ENCODE peak calls at places on chromosomes 11 and 22, in five cellular contexts. One of them, this sample, is unnamed.

GRCh38 chr11:5593146-5593545 is 3.3 kb upstream of the TRIM6 start:
- DNase-seq in activated naive CD4-positive, alpha-beta T cell treated with anti-CD3 and anti-CD28 coated beads, Interleukin-2, amount 10 ng/mL, durations not matched to agents 7 days and 5 days: no peak
- DNase-seq in heart right ventricle: no peak
- DNase-seq in activated T-helper 1 cell treated with anti-CD3 and anti-CD28 coated beads, Interleukin-2, amount 50 U/mL, for 16 hours: no peak
- DNase-seq in T-helper 1 cell: no peak
- DNase-seq in this sample: no peak

GRCh38 chr11:132024587-132025295 is 654.3 kb downstream of the NTM start:
- DNase-seq in activated naive CD4-positive, alpha-beta T cell treated with anti-CD3 and anti-CD28 coated beads, Interleukin-2, amount 10 ng/mL, durations not matched to agents 7 days and 5 days: no peak
- DNase-seq in heart right ventricle: no peak
- DNase-seq in activated T-helper 1 cell treated with anti-CD3 and anti-CD28 coated beads, Interleukin-2, amount 50 U/mL, for 16 hours: no peak
- DNase-seq in T-helper 1 cell: no peak
- DNase-seq in this sample: no peak

GRCh38 chr22:41815716-41816115 is 15.2 kb downstream of the CCDC134 start:
- DNase-seq in activated naive CD4-positive, alpha-beta T cell treated with anti-CD3 and anti-CD28 coated beads, Interleukin-2, amount 10 ng/mL, durations not matched to agents 7 days and 5 days: no peak
- DNase-seq in heart right ventricle: no peak
- DNase-seq in activated T-helper 1 cell treated with anti-CD3 and anti-CD28 coated beads, Interleukin-2, amount 50 U/mL, for 16 hours: no peak
- DNase-seq in T-helper 1 cell: no peak
- DNase-seq in this sample: no peak

GRCh38 chr11:7281083-7281482 is 29.4 kb downstream of the SYT9 start:
- DNase-seq in activated naive CD4-positive, alpha-beta T cell treated with anti-CD3 and anti-CD28 coated beads, Interleukin-2, amount 10 ng/mL, durations not matched to agents 7 days and 5 days: no peak
- DNase-seq in heart right ventricle: no peak
- DNase-seq in activated T-helper 1 cell treated with anti-CD3 and anti-CD28 coated beads, Interleukin-2, amount 50 U/mL, for 16 hours: no peak
- DNase-seq in T-helper 1 cell: no peak
- DNase-seq in this sample: no peak

GRCh38 chr22:27603823-27604190 is 197.7 kb downstream of the MN1 start:
- DNase-seq in activated naive CD4-positive, alpha-beta T cell treated with anti-CD3 and anti-CD28 coated beads, Interleukin-2, amount 10 ng/mL, durations not matched to agents 7 days and 5 days: no peak
- DNase-seq in heart right ventricle: no peak
- DNase-seq in activated T-helper 1 cell treated with anti-CD3 and anti-CD28 coated beads, Interleukin-2, amount 50 U/mL, for 16 hours: no peak
- DNase-seq in T-helper 1 cell: no peak
- DNase-seq in this sample: no peak

GRCh38 chr11:72758690-72759389 is 6.6 kb upstream of the ARAP1 start:
- DNase-seq in activated naive CD4-positive, alpha-beta T cell treated with anti-CD3 and anti-CD28 coated beads, Interleukin-2, amount 10 ng/mL, durations not matched to agents 7 days and 5 days: no peak
- DNase-seq in heart right ventricle: peak
- DNase-seq in activated T-helper 1 cell treated with anti-CD3 and anti-CD28 coated beads, Interleukin-2, amount 50 U/mL, for 16 hours: no peak
- DNase-seq in T-helper 1 cell: no peak
- DNase-seq in this sample: peak

GRCh38 chr11:107116358-107116757 is 98.1 kb upstream of the GUCY1A2 start:
- DNase-seq in activated naive CD4-positive, alpha-beta T cell treated with anti-CD3 and anti-CD28 coated beads, Interleukin-2, amount 10 ng/mL, durations not matched to agents 7 days and 5 days: no peak
- DNase-seq in heart right ventricle: no peak
- DNase-seq in activated T-helper 1 cell treated with anti-CD3 and anti-CD28 coated beads, Interleukin-2, amount 50 U/mL, for 16 hours: no peak
- DNase-seq in T-helper 1 cell: no peak
- DNase-seq in this sample: no peak

GRCh38 chr22:21937041-21937820 is 15.4 kb downstream of the PPM1F start:
- DNase-seq in activated naive CD4-positive, alpha-beta T cell treated with anti-CD3 and anti-CD28 coated beads, Interleukin-2, amount 10 ng/mL, durations not matched to agents 7 days and 5 days: no peak
- DNase-seq in heart right ventricle: no peak
- DNase-seq in activated T-helper 1 cell treated with anti-CD3 and anti-CD28 coated beads, Interleukin-2, amount 50 U/mL, for 16 hours: no peak
- DNase-seq in T-helper 1 cell: no peak
- DNase-seq in this sample: peak

GRCh38 chr22:32331236-32331917 is 26.3 kb upstream of the RFPL3 start:
- DNase-seq in activated naive CD4-positive, alpha-beta T cell treated with anti-CD3 and anti-CD28 coated beads, Interleukin-2, amount 10 ng/mL, durations not matched to agents 7 days and 5 days: no peak
- DNase-seq in heart right ventricle: no peak
- DNase-seq in activated T-helper 1 cell treated with anti-CD3 and anti-CD28 coated beads, Interleukin-2, amount 50 U/mL, for 16 hours: no peak
- DNase-seq in T-helper 1 cell: no peak
- DNase-seq in this sample: no peak

GRCh38 chr22:27748355-27749168 is 53.0 kb downstream of the MN1 start:
- DNase-seq in activated naive CD4-positive, alpha-beta T cell treated with anti-CD3 and anti-CD28 coated beads, Interleukin-2, amount 10 ng/mL, durations not matched to agents 7 days and 5 days: no peak
- DNase-seq in heart right ventricle: no peak
- DNase-seq in activated T-helper 1 cell treated with anti-CD3 and anti-CD28 coated beads, Interleukin-2, amount 50 U/mL, for 16 hours: no peak
- DNase-seq in T-helper 1 cell: no peak
- DNase-seq in this sample: no peak

GRCh38 chr11:47408598-47409439 is 429 bp downstream of the SLC39A13 start:
- DNase-seq in activated naive CD4-positive, alpha-beta T cell treated with anti-CD3 and anti-CD28 coated beads, Interleukin-2, amount 10 ng/mL, durations not matched to agents 7 days and 5 days: no peak
- DNase-seq in heart right ventricle: peak
- DNase-seq in activated T-helper 1 cell treated with anti-CD3 and anti-CD28 coated beads, Interleukin-2, amount 50 U/mL, for 16 hours: no peak
- DNase-seq in T-helper 1 cell: no peak
- DNase-seq in this sample: peak

GRCh38 chr11:105046898-105047579 is 1.9 kb upstream of the CARD16 start:
- DNase-seq in activated naive CD4-positive, alpha-beta T cell treated with anti-CD3 and anti-CD28 coated beads, Interleukin-2, amount 10 ng/mL, durations not matched to agents 7 days and 5 days: no peak
- DNase-seq in heart right ventricle: no peak
- DNase-seq in activated T-helper 1 cell treated with anti-CD3 and anti-CD28 coated beads, Interleukin-2, amount 50 U/mL, for 16 hours: no peak
- DNase-seq in T-helper 1 cell: no peak
- DNase-seq in this sample: no peak

GRCh38 chr11:69442807-69443137 is 38.7 kb upstream of the LINC01488 start:
- DNase-seq in activated naive CD4-positive, alpha-beta T cell treated with anti-CD3 and anti-CD28 coated beads, Interleukin-2, amount 10 ng/mL, durations not matched to agents 7 days and 5 days: no peak
- DNase-seq in heart right ventricle: peak
- DNase-seq in activated T-helper 1 cell treated with anti-CD3 and anti-CD28 coated beads, Interleukin-2, amount 50 U/mL, for 16 hours: no peak
- DNase-seq in T-helper 1 cell: no peak
- DNase-seq in this sample: no peak

GRCh38 chr11:70467196-70468085 is 69.1 kb downstream of the CTTN start:
- DNase-seq in activated naive CD4-positive, alpha-beta T cell treated with anti-CD3 and anti-CD28 coated beads, Interleukin-2, amount 10 ng/mL, durations not matched to agents 7 days and 5 days: peak
- DNase-seq in heart right ventricle: peak
- DNase-seq in activated T-helper 1 cell treated with anti-CD3 and anti-CD28 coated beads, Interleukin-2, amount 50 U/mL, for 16 hours: no peak
- DNase-seq in T-helper 1 cell: no peak
- DNase-seq in this sample: peak

GRCh38 chr22:37472418-37473006 is 13.7 kb downstream of the MFNG start:
- DNase-seq in activated naive CD4-positive, alpha-beta T cell treated with anti-CD3 and anti-CD28 coated beads, Interleukin-2, amount 10 ng/mL, durations not matched to agents 7 days and 5 days: peak
- DNase-seq in heart right ventricle: no peak
- DNase-seq in activated T-helper 1 cell treated with anti-CD3 and anti-CD28 coated beads, Interleukin-2, amount 50 U/mL, for 16 hours: no peak
- DNase-seq in T-helper 1 cell: no peak
- DNase-seq in this sample: no peak

GRCh38 chr11:106344392-106344791 is 266.9 kb downstream of the AASDHPPT start:
- DNase-seq in activated naive CD4-positive, alpha-beta T cell treated with anti-CD3 and anti-CD28 coated beads, Interleukin-2, amount 10 ng/mL, durations not matched to agents 7 days and 5 days: no peak
- DNase-seq in heart right ventricle: no peak
- DNase-seq in activated T-helper 1 cell treated with anti-CD3 and anti-CD28 coated beads, Interleukin-2, amount 50 U/mL, for 16 hours: no peak
- DNase-seq in T-helper 1 cell: no peak
- DNase-seq in this sample: no peak

GRCh38 chr22:37043828-37044538 is 7.6 kb upstream of the KCTD17 start:
- DNase-seq in activated naive CD4-positive, alpha-beta T cell treated with anti-CD3 and anti-CD28 coated beads, Interleukin-2, amount 10 ng/mL, durations not matched to agents 7 days and 5 days: peak
- DNase-seq in heart right ventricle: peak
- DNase-seq in activated T-helper 1 cell treated with anti-CD3 and anti-CD28 coated beads, Interleukin-2, amount 50 U/mL, for 16 hours: no peak
- DNase-seq in T-helper 1 cell: no peak
- DNase-seq in this sample: peak

GRCh38 chr22:35967046-35967397 is 61.6 kb downstream of the RBFOX2 start:
- DNase-seq in activated naive CD4-positive, alpha-beta T cell treated with anti-CD3 and anti-CD28 coated beads, Interleukin-2, amount 10 ng/mL, durations not matched to agents 7 days and 5 days: no peak
- DNase-seq in heart right ventricle: no peak
- DNase-seq in activated T-helper 1 cell treated with anti-CD3 and anti-CD28 coated beads, Interleukin-2, amount 50 U/mL, for 16 hours: no peak
- DNase-seq in T-helper 1 cell: no peak
- DNase-seq in this sample: no peak

GRCh38 chr11:43579171-43579918 is 101.2 kb upstream of the HSD17B12 start:
- DNase-seq in activated naive CD4-positive, alpha-beta T cell treated with anti-CD3 and anti-CD28 coated beads, Interleukin-2, amount 10 ng/mL, durations not matched to agents 7 days and 5 days: no peak
- DNase-seq in heart right ventricle: no peak
- DNase-seq in activated T-helper 1 cell treated with anti-CD3 and anti-CD28 coated beads, Interleukin-2, amount 50 U/mL, for 16 hours: no peak
- DNase-seq in T-helper 1 cell: no peak
- DNase-seq in this sample: no peak

GRCh38 chr11:26620282-26621045 is 48.4 kb upstream of the MUC15 start:
- DNase-seq in activated naive CD4-positive, alpha-beta T cell treated with anti-CD3 and anti-CD28 coated beads, Interleukin-2, amount 10 ng/mL, durations not matched to agents 7 days and 5 days: no peak
- DNase-seq in heart right ventricle: no peak
- DNase-seq in activated T-helper 1 cell treated with anti-CD3 and anti-CD28 coated beads, Interleukin-2, amount 50 U/mL, for 16 hours: no peak
- DNase-seq in T-helper 1 cell: no peak
- DNase-seq in this sample: no peak

GRCh38 chr11:65498042-65498726 is 661 bp upstream of the MALAT1 start:
- DNase-seq in activated naive CD4-positive, alpha-beta T cell treated with anti-CD3 and anti-CD28 coated beads, Interleukin-2, amount 10 ng/mL, durations not matched to agents 7 days and 5 days: peak
- DNase-seq in heart right ventricle: peak
- DNase-seq in activated T-helper 1 cell treated with anti-CD3 and anti-CD28 coated beads, Interleukin-2, amount 50 U/mL, for 16 hours: peak
- DNase-seq in T-helper 1 cell: no peak
- DNase-seq in this sample: peak

GRCh38 chr22:21876486-21877176 is 9.2 kb upstream of the MAPK1 start:
- DNase-seq in activated naive CD4-positive, alpha-beta T cell treated with anti-CD3 and anti-CD28 coated beads, Interleukin-2, amount 10 ng/mL, durations not matched to agents 7 days and 5 days: no peak
- DNase-seq in heart right ventricle: no peak
- DNase-seq in activated T-helper 1 cell treated with anti-CD3 and anti-CD28 coated beads, Interleukin-2, amount 50 U/mL, for 16 hours: no peak
- DNase-seq in T-helper 1 cell: no peak
- DNase-seq in this sample: no peak

GRCh38 chr22:48488611-48489456 is 1338.8 kb downstream of the BRD1 start:
- DNase-seq in activated naive CD4-positive, alpha-beta T cell treated with anti-CD3 and anti-CD28 coated beads, Interleukin-2, amount 10 ng/mL, durations not matched to agents 7 days and 5 days: no peak
- DNase-seq in heart right ventricle: no peak
- DNase-seq in activated T-helper 1 cell treated with anti-CD3 and anti-CD28 coated beads, Interleukin-2, amount 50 U/mL, for 16 hours: no peak
- DNase-seq in T-helper 1 cell: no peak
- DNase-seq in this sample: no peak

GRCh38 chr11:1867381-1867780 is 14.5 kb downstream of the LSP1 start:
- DNase-seq in activated naive CD4-positive, alpha-beta T cell treated with anti-CD3 and anti-CD28 coated beads, Interleukin-2, amount 10 ng/mL, durations not matched to agents 7 days and 5 days: no peak
- DNase-seq in heart right ventricle: no peak
- DNase-seq in activated T-helper 1 cell treated with anti-CD3 and anti-CD28 coated beads, Interleukin-2, amount 50 U/mL, for 16 hours: no peak
- DNase-seq in T-helper 1 cell: no peak
- DNase-seq in this sample: peak

This sample was measured in psoas muscle.